ENCODE peak calls at places on chromosomes 4 and X, in eight cellular contexts. A, D, N, V, K, P, E and H are unnamed samples.

GRCh38 chr4:114780205-114780604 is 181.6 kb downstream of the UGT8 start:
- DNase-seq in N (no peak), E (no peak), A (peak; percentile 17), P (no peak), D (no peak), V (peak; percentile 7), K (no peak), H (peak; percentile 5)

GRCh38 chrX:124274438-124275166 is 57.9 kb upstream of the TEX13D start:
- DNase-seq in A (no peak), V (no peak), E (no peak), N (peak; percentile 35), D (no peak), K (no peak), P (no peak), H (no peak)

GRCh38 chr4:73704314-73705055 is 35.9 kb upstream of the CXCL8 start:
- DNase-seq in P (peak; percentile 82), E (peak; percentile 97), K (peak; percentile 43), V (peak; percentile 100), N (peak; percentile 54), A (peak; percentile 100), D (peak; percentile 63), H (no peak)

GRCh38 chrX:122269243-122269781 is 914.8 kb upstream of the GRIA3 start:
- DNase-seq in P (no peak), V (no peak), N (no peak), K (no peak), E (no peak), A (peak; percentile 0), D (no peak), H (no peak)

GRCh38 chr4:136056748-136057147 is 1475.5 kb downstream of the PCDH18 start:
- DNase-seq in D (no peak), E (no peak), K (no peak), A (no peak), P (no peak), V (no peak), N (no peak), H (no peak)

GRCh38 chrX:150363561-150364346 is 637 bp downstream of the MAMLD1 start:
- DNase-seq in K (peak; percentile 24), V (peak; percentile 29), A (peak; percentile 37), D (no peak), N (peak; percentile 25), P (no peak), E (no peak), H (no peak)

GRCh38 chr4:82624819-82625218 is 63.0 kb upstream of the TMEM150C start:
- DNase-seq in K (no peak), A (no peak), V (no peak), P (no peak), N (no peak), E (no peak), D (no peak), H (no peak)

GRCh38 chr4:88109123-88109864 is 49.1 kb downstream of the ABCG2 start:
- DNase-seq in P (no peak), N (no peak), V (no peak), E (no peak), A (no peak), D (no peak), K (no peak), H (no peak)

GRCh38 chr4:7722716-7723115 is 216.9 kb downstream of the AFAP1 start:
- DNase-seq in A (no peak), V (no peak), K (no peak), P (no peak), N (no peak), E (no peak), D (no peak), H (no peak)

GRCh38 chr4:7725951-7726350 is 213.7 kb downstream of the AFAP1 start:
- DNase-seq in P (no peak), E (no peak), D (no peak), V (peak; percentile 55), N (no peak), K (no peak), A (peak; percentile 66), H (no peak)

GRCh38 chr4:7723625-7724024 is 216.0 kb downstream of the AFAP1 start:
- DNase-seq in D (no peak), P (no peak), V (no peak), E (no peak), N (no peak), A (no peak), K (no peak), H (no peak)

GRCh38 chr4:7719354-7720174 is 220.1 kb downstream of the AFAP1 start:
- DNase-seq in V (no peak), P (no peak), A (peak; percentile 19), N (peak; percentile 55), D (peak; percentile 49), K (peak; percentile 78), E (no peak), H (peak; percentile 22)

DNA sequence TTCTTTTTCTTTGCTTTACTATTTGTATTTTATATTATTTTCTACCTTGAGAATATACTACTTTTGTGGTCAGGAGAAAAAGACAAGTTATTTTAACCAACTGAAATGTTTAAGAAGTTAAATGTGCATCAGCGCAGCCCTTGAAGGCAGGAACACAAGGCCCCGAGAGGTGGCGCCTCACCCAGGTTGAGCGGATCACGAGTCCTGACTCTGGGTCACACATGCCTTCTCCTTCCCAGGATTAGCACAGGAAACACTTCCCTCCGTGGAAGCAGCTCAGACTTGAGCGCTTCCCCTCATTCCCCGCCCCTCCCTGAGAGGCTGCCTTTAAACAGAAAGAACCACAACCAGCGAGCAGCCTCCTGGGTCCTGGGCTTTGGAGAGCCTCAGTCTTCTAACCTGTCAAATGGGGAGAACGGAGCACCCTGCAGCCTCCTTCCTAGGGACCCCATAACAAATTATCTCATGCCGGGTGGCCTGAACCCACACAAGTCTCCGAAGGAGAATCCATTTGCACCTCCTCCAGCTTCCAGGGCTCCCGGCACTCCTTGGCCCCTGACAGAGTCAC is 217.6 kb downstream of the AFAP1 start:
- DNase-seq in E (no peak), A (no peak), P (no peak), D (no peak), V (no peak), K (no peak), N (no peak), H (no peak)
- TF ChIP-seq CTCF in E (no peak), A (no peak), P (no peak), D (no peak), V (peak; percentile 39), K (no peak), N (no peak), H (peak; percentile 11)

DNA sequence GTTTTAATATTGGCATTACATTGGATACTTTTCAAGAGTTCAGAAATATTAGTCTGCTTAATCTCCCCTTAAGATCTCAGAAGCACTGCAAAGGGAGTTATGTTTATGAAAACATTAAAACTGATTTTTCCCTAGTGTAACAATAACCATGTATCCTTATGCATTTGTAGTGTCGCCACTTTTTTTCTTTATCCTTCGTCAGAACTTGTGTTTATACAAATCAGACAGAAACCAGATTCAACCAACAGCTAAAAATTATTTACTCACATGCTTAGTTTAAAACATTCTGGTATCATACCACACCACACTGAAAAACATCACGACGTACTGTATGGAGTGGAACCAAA is 1.3 kb downstream of the SETD7 start:
- DNase-seq in V (no peak), K (no peak), P (no peak), N (no peak), D (no peak), E (no peak), A (no peak), H (no peak)
- H3K4me3 ChIP-seq in V (peak overlapping the region; percentile 64), K (peak overlapping the region; percentile 88), P (peak overlapping the region; percentile 77), N (peak overlapping the region; percentile 83), D (peak overlapping the region; percentile 78), E (peak overlapping the region; percentile 75), A (peak overlapping the region; percentile 68), H (peak overlapping the region; percentile 80)

GRCh38 chr4:150593996-150594395 is 12.0 kb downstream of the MAB21L2 start:
- DNase-seq in D (no peak), E (no peak), P (no peak), A (peak; percentile 34), N (no peak), V (peak; percentile 36), K (no peak), H (no peak)

GRCh38 chr4:150588341-150588740 is 6.4 kb downstream of the MAB21L2 start:
- DNase-seq in N (no peak), K (no peak), D (no peak), P (no peak), A (no peak), E (no peak), V (no peak), H (no peak)

GRCh38 chr4:150591904-150592303 is 10.0 kb downstream of the MAB21L2 start:
- DNase-seq in N (no peak), K (no peak), D (no peak), P (no peak), A (no peak), V (no peak), E (no peak), H (no peak)

GRCh38 chr4:150589174-150589573 is 7.2 kb downstream of the MAB21L2 start:
- DNase-seq in N (no peak), P (no peak), A (no peak), V (no peak), D (no peak), E (no peak), K (no peak), H (no peak)

DNA sequence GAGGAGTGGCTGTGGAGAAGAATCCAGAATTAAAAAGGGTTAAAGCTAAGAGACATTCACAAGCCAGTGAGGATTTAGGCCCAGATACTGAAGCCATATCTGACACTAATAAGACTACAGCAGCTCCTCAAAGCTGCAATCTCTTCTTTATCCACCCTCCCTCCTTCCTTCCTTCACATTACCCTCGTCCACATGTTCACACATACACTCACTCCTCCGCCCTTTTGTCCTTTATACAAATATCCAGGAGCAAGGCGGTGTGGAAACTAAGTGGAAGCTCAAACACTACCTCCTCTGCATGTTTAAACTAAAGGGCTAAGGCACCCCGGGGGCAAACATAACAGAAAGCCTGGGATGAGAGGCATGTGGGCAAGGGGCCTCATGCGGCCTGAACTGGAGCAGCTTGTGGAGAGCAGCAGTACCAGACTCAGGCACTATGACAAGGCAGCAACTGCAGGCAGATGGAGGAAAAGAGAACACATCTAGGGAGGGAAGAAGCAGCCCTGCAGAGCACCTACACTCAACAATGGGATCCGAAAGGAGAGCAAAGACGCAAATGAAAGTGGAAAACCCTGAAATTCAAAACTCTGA is 9.4 kb downstream of the MAB21L2 start:
- DNase-seq in V (no peak), P (no peak), N (no peak), K (no peak), D (no peak), A (no peak), E (no peak), H (no peak)
- TF ChIP-seq CTCF in V (no peak), P (no peak), N (no peak), K (no peak), D (no peak), A (no peak), E (no peak), H (no peak)

GRCh38 chrX:2499507-2499906 is 1.3 kb downstream of the DHRSX start:
- DNase-seq in V (no peak), A (no peak), E (no peak), P (no peak), D (peak; percentile 13), N (no peak), K (no peak), H (no peak)

GRCh38 chrX:2500681-2501151 is at the start of the genes DHRSX and ZBED1:
- DNase-seq in P (no peak), K (peak; percentile 40), A (no peak), N (peak; percentile 59), E (no peak), V (no peak), D (peak; percentile 51), H (peak; percentile 60)

GRCh38 chrX:2497961-2498780 is 2.6 kb downstream of the DHRSX start:
- DNase-seq in K (peak; percentile 55), P (no peak), A (peak; percentile 43), V (peak; percentile 23), N (no peak), E (no peak), D (peak; percentile 41), H (no peak)

GRCh38 chrX:2500091-2500680 is 590 bp downstream of the DHRSX start:
- DNase-seq in N (peak; percentile 45), E (no peak), P (no peak), A (peak; percentile 77), K (peak; percentile 62), V (peak; percentile 65), D (peak; percentile 30), H (peak; percentile 25)

DNA sequence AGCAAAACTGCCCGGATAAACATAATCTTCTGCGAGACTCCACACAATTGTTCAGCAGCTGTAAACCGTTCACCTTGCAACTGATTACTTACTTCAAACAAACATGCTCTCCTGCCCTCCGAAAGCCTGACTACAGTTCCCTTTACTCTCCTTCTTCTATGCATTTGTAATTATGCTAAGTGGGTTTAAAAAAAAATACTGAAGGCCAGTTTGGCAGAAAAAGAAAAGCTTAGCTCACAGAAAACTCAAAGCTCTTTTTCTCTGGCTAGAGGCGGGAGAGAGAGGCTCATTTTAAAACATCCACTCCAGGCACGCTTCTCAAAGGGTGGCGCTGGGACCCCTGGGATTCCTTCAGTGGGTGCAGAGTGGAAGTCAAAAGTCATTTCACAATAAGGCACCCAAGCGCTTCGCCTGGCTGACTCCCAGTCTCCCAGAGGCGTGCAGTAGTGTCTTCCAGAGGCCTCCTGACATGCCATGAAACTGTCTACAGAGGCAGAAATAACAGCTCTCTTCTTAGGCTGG is 1.9 kb downstream of the DHRSX start:
- DNase-seq in K (peak; percentile 54), A (peak; percentile 35), D (peak; percentile 8), P (no peak), N (no peak), E (no peak), V (peak; percentile 18), H (no peak)
- H3K4me3 ChIP-seq in K (peak overlapping the region; percentile 85), A (peak overlapping the region; percentile 68), D (peak overlapping the region; percentile 84), P (peak overlapping the region; percentile 56), N (peak overlapping the region; percentile 98), E (peak overlapping the region; percentile 66), V (peak overlapping the region; percentile 18), H (peak overlapping the region; percentile 78)